ENCODE peak calls at places on chromosomes 4 and X, in ten cellular contexts. K is NCI-H1930; O is stimulated activated CD8-positive, alpha-beta memory T cell treated with anti-CD3 and anti-CD28 coated beads, Interleukin-2, amount 100 ng/mL, for 1 hour; C is NT2/D1; W is H54; B is HT-29; Q is DMS153; X is T-helper 1 cell; N is naive B cell; Y is tibial nerve. F is an unnamed sample.

GRCh38 chr4:108804648-108805273 is 41.9 kb upstream of the ETNPPL start:
- DNase-seq in K (no peak), O (no peak), C (no peak), W (no peak), B (no peak), Q (no peak), X (no peak), N (no peak), Y (no peak), F (no peak)

GRCh38 chr4:128862608-128863313 is 53.3 kb downstream of the JADE1 start:
- DNase-seq in K (no peak), O (no peak), C (no peak), W (no peak), B (peak; percentile 3), Q (no peak), X (no peak), N (no peak), Y (no peak), F (no peak)

GRCh38 chrX:45851434-45851991 is 650.8 kb upstream of the DIPK2B start:
- DNase-seq in K (no peak), O (no peak), C (peak; percentile 80), W (no peak), B (peak; percentile 66), Q (no peak), X (peak; percentile 11), N (peak; percentile 7), Y (no peak), F (peak; percentile 13)

GRCh38 chrX:14095702-14096101 is 66.0 kb upstream of the GEMIN8 start:
- DNase-seq in K (no peak), O (no peak), C (peak; percentile 40), W (peak; percentile 1), B (peak; percentile 74), Q (no peak), X (no peak), N (peak; percentile 1), Y (peak; percentile 11), F (no peak)

GRCh38 chr4:54225671-54226398 is 3.3 kb upstream of the PDGFRA start:
- DNase-seq in K (no peak), O (no peak), C (no peak), W (no peak), B (no peak), Q (no peak), X (no peak), N (peak; percentile 5), Y (no peak), F (no peak)

GRCh38 chr4:75004755-75005668 is 72.1 kb downstream of the PARM1 start:
- DNase-seq in K (no peak), O (no peak), C (no peak), W (no peak), B (no peak), Q (no peak), X (no peak), N (no peak), Y (no peak), F (no peak)

GRCh38 chr4:136713140-136713539 is 819.2 kb downstream of the PCDH18 start:
- DNase-seq in K (no peak), O (no peak), C (no peak), W (peak; percentile 6), B (no peak), Q (no peak), X (no peak), N (no peak), Y (no peak), F (no peak)

GRCh38 chr4:139018971-139019758 is 3.6 kb downstream of the NOCT start:
- DNase-seq in K (no peak), O (no peak), C (no peak), W (no peak), B (no peak), Q (no peak), X (no peak), N (no peak), Y (no peak), F (no peak)

F was measured in central memory CD8-positive, alpha-beta T cell.